ENCODE peak calls at places on chromosome 1, in seven cellular contexts. I is SK-N-SH, R is HCT116, V is GM12878, G is K562, W is H1, Z is HepG2. Q is an unnamed sample.

GRCh38 chr1:169829671-169830070 is 35.0 kb upstream of the METTL18 start:
- DNase-seq in I (no peak), R (no peak), V (no peak), G (no peak), W (no peak), Z (no peak), Q (no peak)

GRCh38 chr1:225766967-225767413 is 10.6 kb upstream of the SRP9 start:
- DNase-seq in I (peak; percentile 72), R (no peak), V (no peak), G (peak; percentile 68), W (no peak), Z (peak; percentile 56), Q (no peak)

GRCh38 chr1:51264470-51264869 is 28.4 kb downstream of the RNF11 start:
- DNase-seq in I (no peak), R (peak; percentile 19), V (no peak), G (no peak), W (no peak), Z (no peak), Q (no peak)

GRCh38 chr1:183030053-183030452 is 6.8 kb downstream of the LAMC1 start:
- DNase-seq in I (no peak), R (no peak), V (no peak), G (no peak), W (no peak), Z (peak; percentile 97), Q (no peak)

GRCh38 chr1:244214009-244214967 is 163.2 kb downstream of the ZBTB18 start:
- DNase-seq in I (peak; percentile 55), R (peak; percentile 79), V (no peak), G (no peak), W (no peak), Z (peak; percentile 26), Q (peak; percentile 90)

GRCh38 chr1:185813401-185813979 is 79.3 kb downstream of the HMCN1 start:
- DNase-seq in I (peak; percentile 11), R (peak; percentile 43), V (no peak), G (peak; percentile 69), W (no peak), Z (peak; percentile 24), Q (peak; percentile 48)

GRCh38 chr1:239308701-239309333 is 77.6 kb upstream of the CHRM3 start:
- DNase-seq in I (peak; percentile 6), R (no peak), V (no peak), G (peak; percentile 23), W (peak; percentile 80), Z (no peak), Q (peak; percentile 40)

GRCh38 chr1:94281361-94282142 is 44.2 kb upstream of the ARHGAP29 start:
- DNase-seq in I (peak; percentile 42), R (peak; percentile 87), V (no peak), G (no peak), W (no peak), Z (no peak), Q (no peak)

GRCh38 chr1:6603424-6603850 is 768 bp upstream of the KLHL21 start:
- DNase-seq in I (no peak), R (no peak), V (no peak), G (peak; percentile 80), W (peak; percentile 70), Z (peak; percentile 54), Q (no peak)

GRCh38 chr1:86704456-86704971 is at the start of gene SH3GLB1:
- DNase-seq in I (peak; percentile 91), R (peak; percentile 74), V (peak; percentile 61), G (peak; percentile 94), W (peak; percentile 98), Z (peak; percentile 74), Q (peak; percentile 79)

GRCh38 chr1:41851589-41851988 is 67.1 kb downstream of the HIVEP3 start:
- DNase-seq in I (no peak), R (peak; percentile 44), V (no peak), G (no peak), W (no peak), Z (no peak), Q (no peak)

GRCh38 chr1:206554201-206554600 is 46.9 kb downstream of the RASSF5 start:
- DNase-seq in I (no peak), R (no peak), V (no peak), G (no peak), W (no peak), Z (no peak), Q (no peak)

GRCh38 chr1:207814469-207814868 is 62.6 kb downstream of the CD46 start:
- DNase-seq in I (no peak), R (no peak), V (no peak), G (no peak), W (no peak), Z (no peak), Q (no peak)

GRCh38 chr1:159647616-159648015 is 60.0 kb downstream of the APCS start:
- DNase-seq in I (no peak), R (no peak), V (no peak), G (no peak), W (no peak), Z (no peak), Q (no peak)

GRCh38 chr1:31183927-31184554 is 55.6 kb downstream of the NKAIN1 start:
- DNase-seq in I (peak; percentile 79), R (peak; percentile 27), V (no peak), G (peak; percentile 74), W (peak; percentile 86), Z (peak; percentile 46), Q (peak; percentile 69)

GRCh38 chr1:89998306-89998705 is 3.4 kb downstream of the ZNF326 start:
- DNase-seq in I (no peak), R (no peak), V (no peak), G (no peak), W (no peak), Z (no peak), Q (no peak)

GRCh38 chr1:70941563-70941962 is 106.1 kb downstream of the PTGER3 start:
- DNase-seq in I (no peak), R (no peak), V (no peak), G (no peak), W (no peak), Z (no peak), Q (no peak)

DNA sequence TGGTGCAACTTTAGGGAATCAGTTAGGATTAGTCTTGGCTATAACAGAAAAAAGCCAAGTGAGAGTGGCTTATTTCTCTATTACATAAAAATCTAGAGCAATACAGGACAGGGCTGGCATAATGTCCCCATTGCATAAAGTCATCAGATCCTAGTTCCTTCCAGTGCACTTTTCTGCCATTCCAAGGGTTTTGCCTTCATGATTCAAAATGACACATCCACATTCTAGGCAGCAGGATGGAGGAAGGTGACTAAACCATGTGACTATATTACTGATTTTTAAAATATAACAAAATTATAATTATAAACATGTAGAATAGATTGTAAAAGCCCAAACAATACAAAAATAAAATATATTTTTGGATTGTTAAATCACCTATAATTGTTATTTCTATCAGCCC is 18.8 kb downstream of the JUN start:
- DNase-seq in I (no peak), R (no peak), V (no peak), G (no peak), W (no peak), Z (no peak), Q (no peak)
- H3K9ac ChIP-seq in I (peak overlapping the region; percentile 86), R (no peak overlapping the region), V (no peak overlapping the region), G (no peak overlapping the region), W (no peak overlapping the region), Z (no peak overlapping the region), Q (no peak overlapping the region)

DNA sequence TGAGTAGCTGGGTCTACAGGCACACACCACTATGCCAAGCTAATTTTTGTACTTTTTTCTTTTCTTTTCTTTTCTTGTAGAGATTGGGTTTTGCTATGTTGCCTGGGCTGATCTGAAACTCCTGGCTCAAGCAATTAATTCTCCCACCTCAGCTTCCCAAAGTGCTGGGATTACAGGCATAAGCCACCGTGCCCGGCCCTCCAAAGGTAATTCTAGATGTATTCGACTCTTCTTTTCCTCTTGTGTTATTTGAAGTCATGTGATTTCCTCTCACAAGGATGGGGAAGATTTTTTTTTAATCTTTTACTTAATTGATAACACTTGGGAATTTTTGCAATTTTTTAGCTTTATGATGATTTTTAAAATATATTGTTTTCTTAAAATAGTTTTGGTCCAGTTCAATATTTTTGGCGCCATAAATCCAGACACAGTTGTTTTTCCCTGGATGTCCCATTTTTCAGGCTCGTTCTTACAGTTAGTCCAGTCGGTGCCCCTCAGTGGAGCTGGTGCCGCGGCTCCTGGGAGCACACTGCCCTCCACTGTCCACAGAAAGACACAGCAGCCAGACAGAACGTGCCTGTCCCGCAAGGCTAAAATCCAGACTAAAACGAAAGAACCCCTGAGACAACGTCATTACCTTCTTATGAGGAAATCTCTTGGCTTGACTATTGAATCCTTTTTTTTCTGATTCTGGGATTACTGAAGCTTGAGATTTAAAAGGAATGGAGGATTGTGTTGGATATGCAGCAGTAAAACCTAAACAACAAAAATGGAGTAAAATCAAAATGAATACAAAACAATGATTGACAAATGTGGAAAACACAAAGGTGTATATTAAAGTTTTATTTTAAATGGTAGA is 22.4 kb downstream of the STPG1 start:
- DNase-seq in I (peak; percentile 78), R (peak; percentile 57), V (no peak), G (peak; percentile 77), W (peak; percentile 66), Z (peak; percentile 60), Q (peak; percentile 87)
- TF ChIP-seq YY1 in I (no peak), R (no peak), V (peak; percentile 68), G (no peak), W (peak; percentile 10), Z (no peak), Q (no peak)

GRCh38 chr1:110384581-110385321 is 6.1 kb downstream of the SLC16A4 start:
- DNase-seq in I (no peak), R (no peak), V (peak; percentile 45), G (no peak), W (no peak), Z (no peak), Q (no peak)
- H3K4me3 ChIP-seq in I (no peak overlapping the region), R (no peak overlapping the region), V (peak overlapping the region; percentile 53), G (no peak overlapping the region), W (no peak overlapping the region), Z (no peak overlapping the region), Q (no peak overlapping the region)

DNA sequence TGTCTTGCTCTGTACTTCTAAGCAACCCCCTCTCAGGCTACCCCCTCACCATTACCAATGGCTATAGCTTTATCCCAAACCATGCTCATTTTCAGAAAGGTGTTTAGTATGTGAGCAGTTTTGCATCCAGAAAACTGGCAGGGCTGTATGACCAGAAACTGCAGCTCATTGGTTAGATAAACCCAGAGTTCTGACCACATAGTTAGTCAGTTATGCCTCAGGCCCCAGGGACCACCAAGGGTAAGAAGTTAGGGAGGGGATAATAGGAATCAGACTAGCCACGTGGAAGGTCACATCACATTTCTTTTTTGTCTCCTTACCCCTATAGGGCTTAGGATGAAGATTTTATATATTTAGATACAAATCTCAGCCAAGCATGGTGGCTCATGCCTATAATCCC is 1.2 kb downstream of the ITGA10 start:
- DNase-seq in I (no peak), R (no peak), V (no peak), G (no peak), W (no peak), Z (no peak), Q (no peak)
- H3K9ac ChIP-seq in I (no peak overlapping the region), R (no peak overlapping the region), V (no peak overlapping the region), G (no peak overlapping the region), W (no peak overlapping the region), Z (no peak overlapping the region), Q (no peak overlapping the region)

GRCh38 chr1:170970256-170970655 is 34.9 kb downstream of the MROH9 start:
- DNase-seq in I (no peak), R (no peak), V (no peak), G (no peak), W (no peak), Z (no peak), Q (no peak)
- TF ChIP-seq YY1 in I (no peak), R (no peak), V (no peak), G (no peak), W (no peak), Z (no peak), Q (no peak)

GRCh38 chr1:84164156-84164555 is 20.1 kb downstream of the PRKACB start:
- DNase-seq in I (no peak), R (no peak), V (no peak), G (no peak), W (no peak), Z (no peak), Q (no peak)
- H3K4me3 ChIP-seq in I (peak overlapping the region; percentile 60), R (no peak overlapping the region), V (no peak overlapping the region), G (no peak overlapping the region), W (no peak overlapping the region), Z (no peak overlapping the region), Q (no peak overlapping the region)

Q was measured in NT2/D1.